ENCODE peak calls at places on chromosomes 3 and 15, in five cellular contexts. One of them, this sample, is unnamed.

GRCh38 chr3:122586098-122586497 is 8.6 kb downstream of the PARP15 start:
- DNase-seq in activated gamma-delta T cell treated with Interleukin-2 at 50 U/mL for 16 hours: no peak
- DNase-seq in astrocyte of the cerebellum: no peak
- DNase-seq in left colon: no peak
- DNase-seq in HuH-7.5: no peak
- DNase-seq in this sample: no peak

GRCh38 chr15:52680756-52681155 is 1.6 kb upstream of the ATOSA start:
- DNase-seq in activated gamma-delta T cell treated with Interleukin-2 at 50 U/mL for 16 hours: no peak
- DNase-seq in astrocyte of the cerebellum: no peak
- DNase-seq in left colon: no peak
- DNase-seq in HuH-7.5: no peak
- DNase-seq in this sample: no peak

GRCh38 chr15:28109626-28110415 is 10.7 kb upstream of the OCA2 start:
- DNase-seq in activated gamma-delta T cell treated with Interleukin-2 at 50 U/mL for 16 hours: no peak
- DNase-seq in astrocyte of the cerebellum: no peak
- DNase-seq in left colon: peak; percentile 21
- DNase-seq in HuH-7.5: no peak
- DNase-seq in this sample: no peak

GRCh38 chr15:83745771-83746170 is 91.8 kb downstream of the ADAMTSL3 start:
- DNase-seq in activated gamma-delta T cell treated with Interleukin-2 at 50 U/mL for 16 hours: no peak
- DNase-seq in astrocyte of the cerebellum: no peak
- DNase-seq in left colon: no peak
- DNase-seq in HuH-7.5: no peak
- DNase-seq in this sample: no peak

GRCh38 chr3:152373379-152373778 is 104.7 kb downstream of the MBNL1 start:
- DNase-seq in activated gamma-delta T cell treated with Interleukin-2 at 50 U/mL for 16 hours: no peak
- DNase-seq in astrocyte of the cerebellum: no peak
- DNase-seq in left colon: no peak
- DNase-seq in HuH-7.5: no peak
- DNase-seq in this sample: no peak

GRCh38 chr3:72633101-72633500 is 215.1 kb downstream of the SHQ1 start:
- DNase-seq in activated gamma-delta T cell treated with Interleukin-2 at 50 U/mL for 16 hours: no peak
- DNase-seq in astrocyte of the cerebellum: peak; percentile 39
- DNase-seq in left colon: no peak
- DNase-seq in HuH-7.5: no peak
- DNase-seq in this sample: no peak

GRCh38 chr15:60520041-60520824 is 41.3 kb upstream of the ICE2 start:
- DNase-seq in activated gamma-delta T cell treated with Interleukin-2 at 50 U/mL for 16 hours: no peak
- DNase-seq in astrocyte of the cerebellum: no peak
- DNase-seq in left colon: no peak
- DNase-seq in HuH-7.5: no peak
- DNase-seq in this sample: peak; percentile 43

GRCh38 chr15:65790692-65791334 is 1.3 kb downstream of the DENND4A start:
- DNase-seq in activated gamma-delta T cell treated with Interleukin-2 at 50 U/mL for 16 hours: no peak
- DNase-seq in astrocyte of the cerebellum: no peak
- DNase-seq in left colon: no peak
- DNase-seq in HuH-7.5: peak; percentile 22
- DNase-seq in this sample: peak; percentile 28

GRCh38 chr3:119637679-119638525 is 22.5 kb downstream of the POPDC2 start:
- DNase-seq in activated gamma-delta T cell treated with Interleukin-2 at 50 U/mL for 16 hours: no peak
- DNase-seq in astrocyte of the cerebellum: peak; percentile 52
- DNase-seq in left colon: no peak
- DNase-seq in HuH-7.5: no peak
- DNase-seq in this sample: peak; percentile 54

GRCh38 chr3:98596902-98597500 is 3.6 kb upstream of the CPOX start:
- DNase-seq in activated gamma-delta T cell treated with Interleukin-2 at 50 U/mL for 16 hours: no peak
- DNase-seq in astrocyte of the cerebellum: peak; percentile 20
- DNase-seq in left colon: no peak
- DNase-seq in HuH-7.5: peak; percentile 23
- DNase-seq in this sample: peak; percentile 21

GRCh38 chr15:72319360-72319984 is 485 bp downstream of the CELF6 start:
- DNase-seq in activated gamma-delta T cell treated with Interleukin-2 at 50 U/mL for 16 hours: peak; percentile 36
- DNase-seq in astrocyte of the cerebellum: no peak
- DNase-seq in left colon: peak; percentile 32
- DNase-seq in HuH-7.5: peak; percentile 90
- DNase-seq in this sample: peak; percentile 62

GRCh38 chr3:185733980-185734724 is 90.7 kb downstream of the IGF2BP2 start:
- DNase-seq in activated gamma-delta T cell treated with Interleukin-2 at 50 U/mL for 16 hours: no peak
- DNase-seq in astrocyte of the cerebellum: peak; percentile 84
- DNase-seq in left colon: peak; percentile 80
- DNase-seq in HuH-7.5: peak; percentile 50
- DNase-seq in this sample: peak; percentile 82

GRCh38 chr15:77784361-77785292 is 151.9 kb upstream of the LINGO1 start:
- DNase-seq in activated gamma-delta T cell treated with Interleukin-2 at 50 U/mL for 16 hours: no peak
- DNase-seq in astrocyte of the cerebellum: no peak
- DNase-seq in left colon: no peak
- DNase-seq in HuH-7.5: peak; percentile 67
- DNase-seq in this sample: peak; percentile 84

GRCh38 chr3:62678841-62679240 is 196.4 kb downstream of the CADPS start:
- DNase-seq in activated gamma-delta T cell treated with Interleukin-2 at 50 U/mL for 16 hours: no peak
- DNase-seq in astrocyte of the cerebellum: no peak
- DNase-seq in left colon: no peak
- DNase-seq in HuH-7.5: no peak
- DNase-seq in this sample: no peak

This sample was measured in A549.